ENCODE peak calls at places on chromosomes 5 and 9, in seven cellular contexts. M is GM12878, U is sigmoid colon, L is SK-N-SH, F is breast epithelium, T is HCT116, N is transverse colon. Z is an unnamed sample. For H3K36me3, the result is how much of the 10 kb centered on the place peaks cover.

GRCh38 chr9:127505396-127506116 is 54.2 kb downstream of the LRSAM1 start:
- DNase-seq in M (no peak), U (no peak), L (peak), F (no peak), T (no peak), N (no peak), Z (no peak)

GRCh38 chr5:125412051-125412560 is 665.7 kb upstream of the ZNF608 start:
- DNase-seq in M (peak), U (peak), L (no peak), F (peak), T (no peak), N (peak), Z (peak)

GRCh38 chr5:18792145-18792544 is 1157.9 kb downstream of the TAF11L14 start:
- DNase-seq in M (no peak), U (no peak), L (no peak), F (no peak), T (no peak), N (peak), Z (no peak)

GRCh38 chr5:135535820-135536801 is at the start of gene NEUROG1:
- DNase-seq in M (no peak), U (no peak), L (peak), F (no peak), T (no peak), N (no peak), Z (no peak)

GRCh38 chr9:1766042-1766441 is 249.1 kb upstream of the SMARCA2 start:
- DNase-seq in M (no peak), U (no peak), L (no peak), F (no peak), T (no peak), N (no peak), Z (no peak)

GRCh38 chr5:171586436-171586835 is 167.0 kb downstream of the FGF18 start:
- DNase-seq in M (no peak), U (no peak), L (no peak), F (no peak), T (no peak), N (no peak), Z (no peak)

GRCh38 chr5:116025831-116026230 is 6.4 kb upstream of the ARL14EPL start:
- DNase-seq in M (no peak), U (no peak), L (no peak), F (no peak), T (no peak), N (no peak), Z (no peak)

GRCh38 chr5:158514353-158514960 is 585.3 kb downstream of the EBF1 start:
- DNase-seq in M (no peak), U (no peak), L (no peak), F (no peak), T (no peak), N (no peak), Z (no peak)

GRCh38 chr5:172701336-172702061 is 60.4 kb downstream of the NEURL1B start:
- DNase-seq in M (no peak), U (peak), L (no peak), F (no peak), T (no peak), N (no peak), Z (no peak)

GRCh38 chr9:82961504-82962125 is 101.3 kb downstream of the RASEF start:
- DNase-seq in M (peak), U (peak), L (peak), F (peak), T (peak), N (peak), Z (peak)

GRCh38 chr5:76643371-76643770 is 20.2 kb upstream of the F2RL2 start:
- DNase-seq in M (no peak), U (no peak), L (no peak), F (no peak), T (no peak), N (no peak), Z (no peak)

GRCh38 chr9:3746296-3747275 is 220.8 kb upstream of the RFX3 start:
- DNase-seq in M (no peak), U (no peak), L (no peak), F (peak), T (peak), N (no peak), Z (no peak)

GRCh38 chr5:141412853-141413539 is at the start of gene PCDHGA10:
- DNase-seq in M (peak), U (no peak), L (no peak), F (no peak), T (peak), N (peak), Z (peak)

GRCh38 chr9:109182940-109183798 is 16.1 kb upstream of the FRRS1L start:
- DNase-seq in M (no peak), U (no peak), L (peak), F (no peak), T (peak), N (peak), Z (peak)

GRCh38 chr9:93664549-93665120 is 88.3 kb downstream of the PHF2 start:
- DNase-seq in M (no peak), U (peak), L (no peak), F (no peak), T (no peak), N (peak), Z (no peak)
- H3K36me3 ChIP-seq in M (under half), U (under half), L (under half), F (under half), T (under half), N (under half), Z (under half)

GRCh38 chr5:109409061-109409843 is 522 bp downstream of the PJA2 start:
- DNase-seq in M (peak), U (peak), L (peak), F (peak), T (peak), N (peak), Z (peak)
- TF ChIP-seq POLR2AphosphoS5 in M (peak), U (peak), L (no peak), F (peak), T (peak), N (peak), Z (peak)

GRCh38 chr5:31537856-31538255 is 5.8 kb downstream of the C5orf22 start:
- DNase-seq in M (no peak), U (no peak), L (no peak), F (no peak), T (no peak), N (no peak), Z (no peak)
- H3K36me3 ChIP-seq in M (under half), U (under half), L (half or more), F (under half), T (under half), N (half or more), Z (under half)

DNA sequence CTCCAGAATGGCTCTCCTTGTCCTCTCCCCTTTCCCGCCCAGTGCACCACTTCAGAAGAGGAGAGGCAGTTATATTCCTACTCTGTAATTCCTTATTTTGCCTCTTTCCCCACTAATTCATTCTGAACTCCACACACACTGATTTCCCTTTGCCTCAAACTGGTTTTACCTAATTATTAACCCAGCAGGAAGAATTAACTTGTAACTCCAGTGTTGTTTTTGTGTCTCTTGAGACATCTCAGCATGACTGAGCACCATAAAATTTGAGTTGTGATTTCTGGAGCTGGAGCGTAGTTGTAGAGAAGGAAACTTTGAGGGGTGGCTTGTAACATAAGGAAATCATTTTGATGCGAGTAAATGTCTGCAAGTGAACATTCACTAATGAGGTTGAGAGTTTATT is 265.1 kb downstream of the TMEM38B start:
- DNase-seq in M (no peak), U (no peak), L (no peak), F (no peak), T (no peak), N (no peak), Z (no peak)
- TF ChIP-seq POLR2AphosphoS5 in M (no peak), U (no peak), L (no peak), F (no peak), T (no peak), N (no peak), Z (no peak)

GRCh38 chr5:139569276-139569955 is 8.3 kb downstream of the UBE2D2 start:
- DNase-seq in M (no peak), U (no peak), L (no peak), F (no peak), T (no peak), N (no peak), Z (no peak)
- H3K36me3 ChIP-seq in M (under half), U (under half), L (under half), F (under half), T (under half), N (under half), Z (under half)

GRCh38 chr5:107670028-107670926 is 460 bp downstream of the EFNA5 start:
- DNase-seq in M (no peak), U (peak), L (peak), F (no peak), T (no peak), N (peak), Z (peak)
- TF ChIP-seq POLR2AphosphoS5 in M (no peak), U (no peak), L (no peak), F (no peak), T (no peak), N (no peak), Z (no peak)

DNA sequence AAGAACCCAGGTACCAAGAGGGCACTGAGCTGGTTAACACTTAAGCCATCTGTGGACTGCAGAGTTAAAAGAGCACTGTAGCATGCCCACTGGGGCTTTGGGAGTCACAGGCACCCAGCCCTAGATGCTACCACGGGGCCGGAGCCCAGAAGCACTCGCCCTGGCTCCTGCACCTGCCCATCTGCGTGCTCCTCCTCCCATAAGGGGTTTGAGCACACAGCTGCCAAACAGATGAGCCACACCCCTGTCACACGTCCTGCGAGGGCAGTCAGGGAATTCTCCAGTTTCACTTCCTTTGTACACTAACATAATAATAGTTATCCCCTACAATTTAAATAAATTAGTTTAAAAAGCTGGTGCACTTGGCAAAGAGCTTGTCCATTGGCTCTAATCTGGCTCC is 4.5 kb upstream of the PCA3 start:
- DNase-seq in M (no peak), U (no peak), L (no peak), F (no peak), T (no peak), N (peak), Z (no peak)
- H3K36me3 ChIP-seq in M (under half), U (under half), L (under half), F (under half), T (under half), N (under half), Z (under half)

GRCh38 chr5:177365845-177366527 is 8.3 kb downstream of the RGS14 start:
- DNase-seq in M (no peak), U (peak), L (peak), F (no peak), T (no peak), N (no peak), Z (no peak)

GRCh38 chr5:177366528-177367322 is 9.0 kb downstream of the RGS14 start:
- DNase-seq in M (no peak), U (peak), L (peak), F (peak), T (no peak), N (peak), Z (peak)

GRCh38 chr5:177367981-177368960 is 10.5 kb downstream of the RGS14 start:
- DNase-seq in M (no peak), U (no peak), L (no peak), F (no peak), T (no peak), N (no peak), Z (no peak)

GRCh38 chr5:177369050-177369912 is 11.6 kb downstream of the RGS14 start:
- DNase-seq in M (no peak), U (peak), L (peak), F (no peak), T (no peak), N (no peak), Z (no peak)

GRCh38 chr5:177367323-177367848 is 9.7 kb downstream of the RGS14 start:
- DNase-seq in M (no peak), U (no peak), L (no peak), F (no peak), T (no peak), N (no peak), Z (no peak)
- TF ChIP-seq POLR2AphosphoS5 in M (no peak), U (no peak), L (no peak), F (no peak), T (no peak), N (no peak), Z (no peak)

DNA sequence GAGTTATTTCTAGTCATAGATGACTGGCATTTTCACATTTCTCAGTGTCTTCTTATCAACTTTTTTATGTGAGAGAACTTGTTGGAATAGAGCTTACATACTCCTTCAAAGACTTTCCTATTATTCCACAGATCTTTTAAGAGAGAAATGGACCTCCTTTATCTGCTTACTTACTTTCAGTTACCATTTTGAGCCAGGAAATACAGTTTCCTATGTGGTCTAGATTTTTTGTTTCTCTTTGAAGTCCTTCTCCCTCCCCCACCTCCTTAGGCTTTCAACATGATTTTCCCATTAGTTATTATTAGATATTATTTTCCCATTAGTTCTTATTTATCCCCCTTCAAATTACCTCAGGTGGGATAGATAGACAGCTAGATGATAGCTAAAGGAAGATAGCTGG is 289.1 kb upstream of the ITGA1 start:
- DNase-seq in M (no peak), U (no peak), L (no peak), F (no peak), T (no peak), N (no peak), Z (no peak)
- H3K36me3 ChIP-seq in M (under half), U (under half), L (under half), F (under half), T (under half), N (under half), Z (under half)